ENCODE peak calls at places on chromosomes 7 and 10, in eight cellular contexts. Q is HCT116, Z is kidney, G is psoas muscle, O is A549, Y is upper lobe of right lung, C is AG10803, I is sigmoid colon. E is an unnamed sample.

GRCh38 chr7:70636169-70636568 is 495.8 kb upstream of the GALNT17 start:
- DNase-seq in Z (no peak), G (no peak), I (no peak), O (no peak), Y (no peak), C (no peak), Q (no peak), E (no peak)

GRCh38 chr10:34139559-34139958 is 675.5 kb downstream of the PARD3 start:
- DNase-seq in G (no peak), Q (no peak), Z (no peak), C (peak), O (peak), I (no peak), Y (no peak), E (no peak)

GRCh38 chr7:16189026-16189715 is 232.2 kb downstream of the CRPPA start:
- DNase-seq in Y (no peak), O (no peak), Q (no peak), I (no peak), G (no peak), Z (no peak), C (peak), E (no peak)

GRCh38 chr7:787332-788240 is 44.7 kb upstream of the SUN1 start:
- DNase-seq in Y (no peak), G (no peak), Q (no peak), I (no peak), O (no peak), C (no peak), Z (peak), E (no peak)

GRCh38 chr7:139494835-139495568 is 11.5 kb upstream of the KLRG2 start:
- DNase-seq in I (no peak), O (no peak), C (no peak), Z (no peak), Q (no peak), G (no peak), Y (no peak), E (no peak)

GRCh38 chr10:115539142-115539762 is 446.1 kb downstream of the ATRNL1 start:
- DNase-seq in Y (no peak), Q (no peak), O (no peak), Z (no peak), I (no peak), C (no peak), G (no peak), E (no peak)

GRCh38 chr7:79403451-79403850 is 50.0 kb downstream of the MAGI2 start:
- DNase-seq in Y (no peak), I (no peak), G (no peak), O (no peak), Q (no peak), Z (no peak), C (peak), E (no peak)

GRCh38 chr7:15561840-15562239 is at the start of gene AGMO:
- DNase-seq in C (no peak), O (peak), Z (peak), Y (no peak), I (peak), Q (no peak), G (peak), E (no peak)

GRCh38 chr7:128352636-128353035 is 8.9 kb downstream of the PRRT4 start:
- DNase-seq in G (no peak), I (no peak), Q (no peak), Y (no peak), C (no peak), Z (no peak), O (no peak), E (no peak)

GRCh38 chr7:94289071-94289470 is 105.6 kb upstream of the COL1A2 start:
- DNase-seq in Z (no peak), Y (no peak), O (peak), C (peak), Q (peak), G (peak), I (peak), E (peak)

GRCh38 chr10:62761115-62761514 is 43.4 kb upstream of the ADO start:
- DNase-seq in G (no peak), O (no peak), Y (no peak), I (no peak), Q (no peak), C (no peak), Z (no peak), E (no peak)

GRCh38 chr7:38318803-38319416 is 45.5 kb upstream of the TARP start:
- DNase-seq in C (peak), I (no peak), Z (no peak), G (no peak), O (peak), Q (peak), Y (no peak), E (peak)
- H3K4me3 ChIP-seq in C (no peak), I (no peak), Z (no peak), G (no peak), O (no peak), Q (no peak), Y (no peak), E (no peak)

GRCh38 chr7:110090113-110090820 is 1000.7 kb upstream of the LRRN3 start:
- DNase-seq in C (no peak), G (no peak), I (no peak), Y (no peak), Q (peak), Z (no peak), O (peak), E (peak)
- TF ChIP-seq CTCF in C (peak), G (no peak), I (no peak), Y (peak), Q (peak), Z (peak), O (peak), E (peak)

DNA sequence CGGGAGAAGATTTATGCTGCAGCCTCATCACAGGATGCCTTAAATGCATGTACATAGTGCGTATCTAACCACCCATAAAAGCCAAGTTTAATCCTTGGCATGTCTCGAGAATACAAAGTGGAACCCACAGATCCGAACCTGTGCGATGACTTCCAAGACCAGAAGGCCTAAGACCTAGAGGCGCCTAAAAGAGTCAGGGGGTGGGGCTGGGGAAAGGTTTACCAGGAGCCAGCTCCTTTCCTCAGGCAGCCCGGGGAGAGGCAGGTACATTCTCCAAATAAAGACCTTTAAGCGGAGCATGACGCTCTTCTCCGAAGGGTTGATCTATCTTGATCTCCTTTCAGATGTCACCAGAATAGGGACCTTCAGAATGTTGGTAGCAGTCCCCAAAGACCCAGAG is 9.7 kb downstream of the SP8 start:
- DNase-seq in G (no peak), I (no peak), C (no peak), Y (no peak), O (no peak), Q (no peak), Z (no peak), E (no peak)
- H3K4me3 ChIP-seq in G (no peak), I (no peak), C (no peak), Y (no peak), O (no peak), Q (no peak), Z (no peak), E (no peak)

DNA sequence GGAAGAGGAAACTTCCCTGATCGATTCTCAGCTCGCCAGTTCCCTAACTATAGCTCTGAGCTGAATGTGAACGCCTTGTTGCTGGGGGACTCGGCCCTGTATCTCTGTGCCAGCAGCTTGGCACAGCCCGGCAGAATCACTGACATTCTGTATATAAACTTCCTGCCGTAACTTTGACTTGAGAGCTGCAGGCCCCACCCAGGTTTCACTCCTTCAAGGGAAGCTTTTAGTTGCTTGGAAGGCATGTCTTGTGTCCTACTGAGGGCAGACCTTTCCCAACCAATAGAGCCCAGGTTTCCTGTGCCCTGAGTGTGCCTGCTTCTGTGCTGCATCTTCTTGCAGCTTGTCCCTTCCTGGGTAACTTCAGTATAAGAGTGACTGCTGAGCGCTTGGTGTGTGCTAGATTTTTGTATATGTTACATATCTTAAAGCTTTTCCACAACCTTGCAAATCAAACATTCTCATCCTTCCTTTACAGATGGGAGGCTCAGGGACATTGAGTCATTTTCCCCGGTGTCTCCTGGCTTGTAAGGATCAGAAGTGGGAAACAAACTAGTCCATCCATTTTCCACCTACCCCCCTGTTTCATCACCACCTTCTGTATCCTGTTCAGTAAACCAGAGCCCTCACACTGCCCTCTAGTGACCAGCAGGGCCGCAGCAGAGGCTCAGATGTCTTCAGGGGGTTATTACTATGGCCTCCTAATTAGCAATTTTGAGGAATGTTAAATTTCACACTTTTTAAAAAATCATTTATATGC is 225.2 kb upstream of the PRSS58 start:
- DNase-seq in Y (no peak), G (peak), I (no peak), C (peak), Z (no peak), O (peak), Q (peak), E (no peak)
- TF ChIP-seq CTCF in Y (peak), G (peak), I (no peak), C (peak), Z (peak), O (peak), Q (peak), E (peak)

DNA sequence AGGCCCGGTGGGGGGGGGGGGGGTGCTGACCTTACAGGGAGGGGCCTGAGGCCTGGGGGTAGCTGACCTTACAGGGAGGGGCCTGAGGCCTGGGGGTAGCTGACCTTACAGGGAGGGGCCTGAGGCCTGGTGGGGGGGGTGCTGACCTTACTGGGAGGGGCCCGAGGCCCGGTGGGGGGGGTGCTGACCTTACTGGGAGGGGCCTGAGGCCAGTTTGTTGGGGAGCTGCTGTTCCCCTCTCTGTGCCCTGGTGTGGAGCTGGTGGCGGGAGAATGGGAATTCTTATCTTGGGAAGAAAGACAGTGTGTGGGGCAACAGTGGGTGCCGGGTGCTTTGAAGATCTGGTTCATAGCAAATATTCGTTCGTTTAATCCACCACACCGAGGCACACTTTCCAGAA is 46.6 kb upstream of the CFAP46 start:
- DNase-seq in Y (peak), Q (no peak), I (no peak), C (no peak), Z (peak), O (no peak), G (no peak), E (no peak)
- H3K4me3 ChIP-seq in Y (no peak), Q (no peak), I (no peak), C (no peak), Z (no peak), O (no peak), G (no peak), E (no peak)

DNA sequence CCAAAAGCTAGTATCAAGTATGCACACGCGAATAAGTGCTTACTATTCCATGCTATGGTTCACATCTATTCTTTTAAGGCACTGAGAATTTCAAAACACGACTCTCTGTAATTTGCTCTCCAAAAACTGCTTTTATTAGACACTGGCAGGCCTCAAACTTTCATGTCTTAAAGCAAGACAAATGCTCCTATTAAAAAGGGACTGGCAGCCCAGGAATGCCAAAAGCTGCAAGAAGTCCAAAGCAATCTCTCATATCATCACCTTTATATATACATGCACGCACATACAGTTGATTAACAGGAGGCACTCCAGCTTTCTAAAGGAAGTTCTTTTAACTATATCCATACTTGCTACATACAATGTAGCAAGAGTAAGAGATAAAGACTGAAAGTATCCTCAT is 34.8 kb downstream of the UBE2H start:
- DNase-seq in Z (no peak), G (no peak), Q (no peak), O (no peak), C (peak), I (no peak), Y (no peak), E (no peak)
- TF ChIP-seq CTCF in Z (no peak), G (no peak), Q (no peak), O (no peak), C (no peak), I (no peak), Y (no peak), E (no peak)

GRCh38 chr10:100989088-100989487 is 1.7 kb downstream of the TWNK start:
- DNase-seq in O (no peak), Y (no peak), I (no peak), C (no peak), Q (no peak), G (no peak), Z (peak), E (no peak)
- H3K4me3 ChIP-seq in O (no peak), Y (no peak), I (no peak), C (no peak), Q (no peak), G (peak), Z (no peak), E (peak)

DNA sequence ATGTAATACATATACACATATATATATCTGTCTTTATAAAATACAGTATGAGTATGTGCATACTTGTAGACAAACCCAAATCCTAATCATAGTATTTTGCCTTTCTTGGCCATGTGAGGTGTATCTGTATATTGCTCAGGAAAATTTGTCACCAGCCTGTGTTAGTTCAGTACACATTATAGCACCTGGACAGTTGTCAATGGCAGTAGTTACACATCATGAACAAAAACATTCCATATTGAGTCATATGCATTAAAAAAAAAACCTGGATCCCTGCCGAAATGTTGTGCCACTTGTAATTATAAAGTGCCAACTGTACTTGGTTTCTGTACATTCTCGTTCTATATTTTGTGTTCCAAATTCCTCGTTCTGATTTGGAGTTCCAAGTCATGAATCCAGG is 410.4 kb downstream of the INHBA start:
- DNase-seq in G (no peak), Z (no peak), O (no peak), I (no peak), Y (no peak), Q (no peak), C (no peak), E (peak)
- TF ChIP-seq CTCF in G (no peak), Z (no peak), O (no peak), I (no peak), Y (no peak), Q (no peak), C (no peak), E (no peak)

GRCh38 chr7:3218561-3219225 is 82.4 kb upstream of the SDK1 start:
- DNase-seq in Q (no peak), G (no peak), Y (no peak), C (no peak), I (no peak), Z (no peak), O (no peak), E (peak)
- H3K4me3 ChIP-seq in Q (no peak), G (no peak), Y (no peak), C (no peak), I (no peak), Z (peak), O (no peak), E (no peak)

DNA sequence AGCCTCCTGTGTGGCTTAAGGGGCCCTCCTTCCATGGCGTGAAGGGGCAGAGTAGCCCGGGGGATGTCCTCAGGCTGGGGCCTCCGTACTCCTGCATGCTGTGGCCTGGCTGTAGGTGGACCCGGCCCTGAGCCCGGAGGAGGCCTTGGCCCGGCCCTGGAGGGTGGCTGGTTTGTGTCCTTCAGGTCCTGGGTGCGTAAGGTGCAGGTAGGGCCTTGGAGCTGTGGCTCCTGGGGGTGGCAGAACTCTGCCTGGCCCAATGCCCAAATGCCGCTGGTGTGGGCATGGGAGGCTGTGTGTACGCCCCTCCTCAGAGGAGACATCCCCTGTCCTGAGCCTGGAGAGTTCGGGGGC is 26.9 kb upstream of the AMZ1 start:
- DNase-seq in G (no peak), Z (peak), O (no peak), C (no peak), Y (no peak), I (no peak), Q (no peak), E (no peak)
- TF ChIP-seq CTCF in G (no peak), Z (no peak), O (no peak), C (no peak), Y (no peak), I (no peak), Q (no peak), E (no peak)

E was measured in LNCaP clone FGC.